ENCODE peak calls at places on chromosomes 16 and 17, in six cellular contexts. Q is germinal center, T is bronchial epithelial cell, N is thoracic aorta, G is GM10248, M is left ventricle myocardium inferior. J is an unnamed sample.

GRCh38 chr17:73628642-73629552 is 15.3 kb downstream of the SDK2 start:
- DNase-seq in Q (no peak), T (peak; percentile 55), N (no peak), G (no peak), M (no peak), J (no peak)

GRCh38 chr16:1183235-1183907 is 30.5 kb downstream of the CACNA1H start:
- DNase-seq in Q (no peak), T (no peak), N (no peak), G (no peak), M (peak; percentile 58), J (no peak)

GRCh38 chr17:10114931-10115535 is 83.4 kb downstream of the GAS7 start:
- DNase-seq in Q (peak; percentile 30), T (peak; percentile 50), N (peak; percentile 81), G (peak; percentile 68), M (peak; percentile 94), J (peak; percentile 62)

GRCh38 chr17:42118545-42118944 is 2.6 kb downstream of the KAT2A start:
- DNase-seq in Q (peak; percentile 59), T (peak; percentile 37), N (no peak), G (peak; percentile 55), M (no peak), J (peak; percentile 67)

GRCh38 chr16:89575247-89576172 is at the start of gene CPNE7:
- DNase-seq in Q (peak; percentile 54), T (no peak), N (no peak), G (peak; percentile 71), M (no peak), J (peak; percentile 83)

GRCh38 chr17:75412455-75413317 is 7.2 kb upstream of the GRB2 start:
- DNase-seq in Q (peak; percentile 79), T (peak; percentile 49), N (no peak), G (peak; percentile 77), M (no peak), J (peak; percentile 79)

GRCh38 chr17:17792551-17793377 is 44.0 kb downstream of the SREBF1 start:
- DNase-seq in Q (no peak), T (peak; percentile 30), N (no peak), G (peak; percentile 40), M (no peak), J (peak; percentile 69)

GRCh38 chr16:52496051-52496876 is 50.7 kb downstream of the TOX3 start:
- DNase-seq in Q (no peak), T (no peak), N (no peak), G (no peak), M (no peak), J (no peak)

GRCh38 chr17:33688771-33689170 is 395.7 kb upstream of the ASIC2 start:
- DNase-seq in Q (no peak), T (no peak), N (no peak), G (no peak), M (no peak), J (no peak)

GRCh38 chr16:86059253-86060171 is 160.6 kb downstream of the IRF8 start:
- DNase-seq in Q (no peak), T (no peak), N (no peak), G (no peak), M (peak; percentile 75), J (no peak)

J was measured in GM13976.